ENCODE peak calls at places on chromosome 22, in eight cellular contexts. One of them, this sample, is unnamed.

GRCh38 chr22:19811811-19812771 is 42.6 kb downstream of the GNB1L start:
- DNase-seq in GM10248: no peak
- DNase-seq in AG09309: no peak
- DNase-seq in stomach: peak
- DNase-seq in astrocyte of the spinal cord: no peak
- DNase-seq in mammary epithelial cell: no peak
- DNase-seq in NB4: no peak
- DNase-seq in retinal pigment epithelial cell: no peak
- DNase-seq in this sample: no peak

GRCh38 chr22:45692549-45692948 is 20.9 kb downstream of the ATXN10 start:
- DNase-seq in GM10248: no peak
- DNase-seq in AG09309: no peak
- DNase-seq in astrocyte of the spinal cord: peak
- DNase-seq in stomach: no peak
- DNase-seq in retinal pigment epithelial cell: peak
- DNase-seq in mammary epithelial cell: no peak
- DNase-seq in NB4: no peak
- DNase-seq in this sample: no peak

GRCh38 chr22:20655623-20656022 is 118.3 kb upstream of the SERPIND1 start:
- DNase-seq in stomach: no peak
- DNase-seq in astrocyte of the spinal cord: no peak
- DNase-seq in AG09309: no peak
- DNase-seq in mammary epithelial cell: no peak
- DNase-seq in retinal pigment epithelial cell: no peak
- DNase-seq in GM10248: no peak
- DNase-seq in NB4: no peak
- DNase-seq in this sample: no peak

GRCh38 chr22:19385221-19385906 is 46.2 kb downstream of the HIRA start:
- DNase-seq in AG09309: no peak
- DNase-seq in GM10248: no peak
- DNase-seq in stomach: no peak
- DNase-seq in mammary epithelial cell: no peak
- DNase-seq in retinal pigment epithelial cell: no peak
- DNase-seq in astrocyte of the spinal cord: no peak
- DNase-seq in NB4: no peak
- DNase-seq in this sample: no peak

GRCh38 chr22:50732681-50733080 is 5.3 kb upstream of the ACR start:
- DNase-seq in mammary epithelial cell: no peak
- DNase-seq in GM10248: no peak
- DNase-seq in retinal pigment epithelial cell: no peak
- DNase-seq in NB4: no peak
- DNase-seq in stomach: no peak
- DNase-seq in AG09309: no peak
- DNase-seq in astrocyte of the spinal cord: no peak
- DNase-seq in this sample: no peak

GRCh38 chr22:26570126-26570525 is 19.8 kb downstream of the TPST2 start:
- DNase-seq in astrocyte of the spinal cord: no peak
- DNase-seq in NB4: no peak
- DNase-seq in GM10248: no peak
- DNase-seq in AG09309: no peak
- DNase-seq in mammary epithelial cell: no peak
- DNase-seq in retinal pigment epithelial cell: no peak
- DNase-seq in stomach: no peak
- DNase-seq in this sample: no peak

GRCh38 chr22:37880668-37881440 is 25.2 kb upstream of the MICALL1 start:
- DNase-seq in AG09309: no peak
- DNase-seq in retinal pigment epithelial cell: no peak
- DNase-seq in GM10248: no peak
- DNase-seq in stomach: no peak
- DNase-seq in NB4: no peak
- DNase-seq in mammary epithelial cell: peak
- DNase-seq in astrocyte of the spinal cord: peak
- DNase-seq in this sample: no peak

GRCh38 chr22:42967933-42968332 is 47.0 kb downstream of the PACSIN2 start:
- DNase-seq in NB4: peak
- DNase-seq in GM10248: no peak
- DNase-seq in mammary epithelial cell: no peak
- DNase-seq in AG09309: no peak
- DNase-seq in retinal pigment epithelial cell: no peak
- DNase-seq in astrocyte of the spinal cord: no peak
- DNase-seq in stomach: peak
- DNase-seq in this sample: no peak

GRCh38 chr22:28977050-28977449 is 84.6 kb downstream of the C22orf31 start:
- DNase-seq in stomach: no peak
- DNase-seq in NB4: no peak
- DNase-seq in astrocyte of the spinal cord: peak
- DNase-seq in retinal pigment epithelial cell: no peak
- DNase-seq in GM10248: no peak
- DNase-seq in AG09309: no peak
- DNase-seq in mammary epithelial cell: no peak
- DNase-seq in this sample: no peak

GRCh38 chr22:17235149-17235655 is 16.0 kb upstream of the ADA2 start:
- DNase-seq in mammary epithelial cell: no peak
- DNase-seq in NB4: no peak
- DNase-seq in retinal pigment epithelial cell: no peak
- DNase-seq in astrocyte of the spinal cord: no peak
- DNase-seq in stomach: no peak
- DNase-seq in AG09309: no peak
- DNase-seq in GM10248: no peak
- DNase-seq in this sample: no peak

GRCh38 chr22:24831678-24832077 is 25.7 kb downstream of the SGSM1 start:
- DNase-seq in retinal pigment epithelial cell: no peak
- DNase-seq in mammary epithelial cell: no peak
- DNase-seq in stomach: no peak
- DNase-seq in astrocyte of the spinal cord: no peak
- DNase-seq in NB4: no peak
- DNase-seq in AG09309: no peak
- DNase-seq in GM10248: no peak
- DNase-seq in this sample: no peak

GRCh38 chr22:37891926-37892325 is 14.2 kb upstream of the MICALL1 start:
- DNase-seq in GM10248: no peak
- DNase-seq in mammary epithelial cell: no peak
- DNase-seq in NB4: no peak
- DNase-seq in AG09309: no peak
- DNase-seq in retinal pigment epithelial cell: no peak
- DNase-seq in stomach: no peak
- DNase-seq in astrocyte of the spinal cord: no peak
- DNase-seq in this sample: no peak

GRCh38 chr22:31104869-31105268 is 2.5 kb downstream of the SELENOM start:
- DNase-seq in astrocyte of the spinal cord: no peak
- DNase-seq in GM10248: peak
- DNase-seq in mammary epithelial cell: no peak
- DNase-seq in retinal pigment epithelial cell: no peak
- DNase-seq in NB4: no peak
- DNase-seq in stomach: no peak
- DNase-seq in AG09309: no peak
- DNase-seq in this sample: no peak
- TF ChIP-seq CTCF in astrocyte of the spinal cord: peak
- TF ChIP-seq CTCF in GM10248: peak
- TF ChIP-seq CTCF in mammary epithelial cell: peak
- TF ChIP-seq CTCF in retinal pigment epithelial cell: peak
- TF ChIP-seq CTCF in NB4: no peak
- TF ChIP-seq CTCF in stomach: peak
- TF ChIP-seq CTCF in AG09309: peak
- TF ChIP-seq CTCF in this sample: peak

DNA sequence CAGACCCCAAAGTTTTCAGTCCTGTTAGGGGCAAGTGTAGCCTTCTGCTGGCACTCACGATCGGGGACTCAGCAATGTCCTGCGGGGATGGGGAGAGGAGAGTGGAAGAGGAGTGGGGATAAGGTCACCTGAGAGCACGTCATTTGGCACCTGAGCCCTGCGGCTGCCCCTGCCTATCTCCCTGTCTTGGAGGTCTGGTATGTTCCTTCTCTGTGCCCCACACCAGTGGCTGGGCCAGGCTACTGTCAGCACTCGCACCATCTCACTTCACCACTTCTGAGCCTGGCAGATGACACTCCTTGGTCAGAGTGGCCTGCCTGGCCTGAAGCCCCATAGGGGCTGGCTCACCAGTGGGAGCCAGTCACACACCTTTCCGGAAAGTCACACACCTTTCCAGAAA is 20.1 kb upstream of the CHADL start:
- DNase-seq in stomach: no peak
- DNase-seq in mammary epithelial cell: no peak
- DNase-seq in retinal pigment epithelial cell: no peak
- DNase-seq in GM10248: no peak
- DNase-seq in NB4: no peak
- DNase-seq in AG09309: no peak
- DNase-seq in astrocyte of the spinal cord: no peak
- DNase-seq in this sample: no peak
- TF ChIP-seq CTCF in stomach: no peak
- TF ChIP-seq CTCF in mammary epithelial cell: no peak
- TF ChIP-seq CTCF in retinal pigment epithelial cell: no peak
- TF ChIP-seq CTCF in GM10248: no peak
- TF ChIP-seq CTCF in NB4: no peak
- TF ChIP-seq CTCF in AG09309: no peak
- TF ChIP-seq CTCF in astrocyte of the spinal cord: no peak
- TF ChIP-seq CTCF in this sample: no peak

DNA sequence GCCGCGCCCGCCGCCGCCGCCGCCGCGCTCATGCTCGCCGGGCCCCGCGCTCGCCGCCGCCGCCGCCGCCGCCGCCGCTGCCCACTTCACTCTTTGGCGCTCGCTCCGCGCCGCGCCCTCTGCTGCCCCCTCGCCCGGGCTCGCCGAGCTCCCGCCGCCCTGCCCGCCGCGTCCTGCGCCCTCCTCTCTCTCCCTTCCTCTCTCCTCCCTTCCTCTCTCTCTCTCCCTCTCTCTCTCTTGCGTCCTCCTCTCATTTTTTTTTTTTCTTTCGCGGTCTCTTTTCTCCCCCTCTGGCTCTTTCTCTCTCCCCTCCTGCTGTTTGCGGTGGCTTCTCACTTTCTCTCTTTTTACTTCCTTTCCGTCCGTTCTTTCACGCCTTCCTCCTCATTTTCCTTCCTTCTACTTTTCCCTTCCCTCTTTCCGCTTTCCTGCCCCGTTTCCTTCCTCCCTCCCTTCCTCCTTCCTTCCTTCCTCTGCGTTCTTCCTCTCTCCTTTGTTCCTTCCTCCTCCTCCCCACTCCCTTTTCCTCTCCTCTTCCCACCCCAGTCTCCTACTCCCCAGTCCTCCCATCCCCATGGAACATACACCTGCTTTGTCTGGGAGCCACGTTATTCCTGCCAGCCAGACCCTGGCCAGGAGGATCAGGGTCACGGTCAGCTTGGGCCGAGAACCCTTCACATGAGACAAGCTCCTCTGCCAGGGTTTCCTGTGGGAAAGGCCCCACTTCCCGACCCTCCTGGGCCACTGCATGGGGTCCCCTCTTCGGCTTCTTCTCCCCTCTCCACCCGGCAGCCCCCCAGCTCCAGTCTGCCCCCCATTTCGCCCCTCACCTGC is 19.3 kb upstream of the SHISAL1 start:
- DNase-seq in mammary epithelial cell: no peak
- DNase-seq in stomach: no peak
- DNase-seq in NB4: no peak
- DNase-seq in retinal pigment epithelial cell: no peak
- DNase-seq in GM10248: no peak
- DNase-seq in astrocyte of the spinal cord: no peak
- DNase-seq in AG09309: no peak
- DNase-seq in this sample: no peak
- TF ChIP-seq CTCF in mammary epithelial cell: no peak
- TF ChIP-seq CTCF in stomach: no peak
- TF ChIP-seq CTCF in NB4: no peak
- TF ChIP-seq CTCF in retinal pigment epithelial cell: no peak
- TF ChIP-seq CTCF in GM10248: no peak
- TF ChIP-seq CTCF in astrocyte of the spinal cord: no peak
- TF ChIP-seq CTCF in AG09309: no peak
- TF ChIP-seq CTCF in this sample: no peak

GRCh38 chr22:39746600-39747262 is 146.8 kb downstream of the ENTHD1 start:
- DNase-seq in stomach: no peak
- DNase-seq in AG09309: no peak
- DNase-seq in mammary epithelial cell: no peak
- DNase-seq in retinal pigment epithelial cell: no peak
- DNase-seq in astrocyte of the spinal cord: no peak
- DNase-seq in NB4: no peak
- DNase-seq in GM10248: no peak
- DNase-seq in this sample: no peak
- TF ChIP-seq CTCF in stomach: no peak
- TF ChIP-seq CTCF in AG09309: no peak
- TF ChIP-seq CTCF in mammary epithelial cell: no peak
- TF ChIP-seq CTCF in retinal pigment epithelial cell: no peak
- TF ChIP-seq CTCF in astrocyte of the spinal cord: no peak
- TF ChIP-seq CTCF in NB4: no peak
- TF ChIP-seq CTCF in GM10248: no peak
- TF ChIP-seq CTCF in this sample: no peak

DNA sequence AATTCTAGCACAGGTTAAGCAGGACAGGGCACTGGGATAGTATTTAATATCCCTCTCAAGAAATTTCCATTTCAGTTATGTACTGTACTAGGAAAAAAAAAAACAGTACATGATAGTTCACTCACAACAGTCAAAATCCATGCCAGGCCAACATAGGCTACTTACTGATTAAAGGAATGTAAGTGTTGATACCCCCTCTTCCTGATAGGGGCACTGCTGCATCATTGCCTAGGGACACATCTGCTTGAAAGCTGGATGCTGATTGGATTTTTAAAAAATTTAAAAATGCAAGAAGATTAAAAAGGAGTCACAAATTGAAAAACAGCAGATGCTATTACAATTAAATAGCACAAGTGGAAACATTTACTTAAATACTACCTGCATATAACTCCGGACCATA is 43.4 kb downstream of the APOL5 start:
- DNase-seq in astrocyte of the spinal cord: no peak
- DNase-seq in retinal pigment epithelial cell: no peak
- DNase-seq in mammary epithelial cell: no peak
- DNase-seq in NB4: peak
- DNase-seq in AG09309: no peak
- DNase-seq in stomach: no peak
- DNase-seq in GM10248: no peak
- DNase-seq in this sample: no peak
- TF ChIP-seq CTCF in astrocyte of the spinal cord: peak
- TF ChIP-seq CTCF in retinal pigment epithelial cell: peak
- TF ChIP-seq CTCF in mammary epithelial cell: peak
- TF ChIP-seq CTCF in NB4: no peak
- TF ChIP-seq CTCF in AG09309: peak
- TF ChIP-seq CTCF in stomach: no peak
- TF ChIP-seq CTCF in GM10248: no peak
- TF ChIP-seq CTCF in this sample: peak

DNA sequence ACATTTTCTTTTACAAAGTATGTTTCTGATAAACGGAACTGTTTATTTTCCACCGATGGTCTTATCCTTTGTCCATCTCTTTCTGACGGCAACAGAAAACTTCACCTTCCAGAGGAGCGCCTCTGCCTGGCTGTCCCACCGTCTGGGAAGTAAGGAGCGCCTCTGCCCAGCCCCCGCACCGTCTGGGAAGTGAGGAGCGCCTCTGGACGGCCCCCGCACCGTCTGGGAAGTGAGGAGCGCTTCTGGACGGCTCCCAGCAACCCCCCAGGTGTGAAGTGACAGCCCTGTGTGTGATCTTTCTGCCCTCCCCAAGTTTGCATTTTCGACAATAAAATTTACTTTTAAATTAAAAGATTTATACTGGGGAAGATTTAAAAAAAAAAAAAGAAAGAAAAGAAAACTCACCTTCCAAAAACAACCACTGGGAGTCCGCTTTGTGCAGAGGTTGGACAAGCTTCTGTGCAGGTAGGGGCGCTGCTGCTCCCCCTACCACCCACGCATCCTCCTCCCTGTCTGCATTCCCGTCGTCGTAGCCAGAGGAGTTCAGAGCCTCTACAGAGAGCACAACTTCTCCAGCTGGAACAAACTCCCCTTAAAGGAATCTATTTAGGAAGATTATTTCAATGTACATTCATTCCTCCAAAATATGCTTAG is 1.0 kb upstream of the APOBEC3B start:
- DNase-seq in retinal pigment epithelial cell: no peak
- DNase-seq in mammary epithelial cell: peak
- DNase-seq in GM10248: no peak
- DNase-seq in NB4: no peak
- DNase-seq in AG09309: no peak
- DNase-seq in stomach: no peak
- DNase-seq in astrocyte of the spinal cord: no peak
- DNase-seq in this sample: no peak
- TF ChIP-seq CTCF in retinal pigment epithelial cell: peak
- TF ChIP-seq CTCF in mammary epithelial cell: peak
- TF ChIP-seq CTCF in GM10248: peak
- TF ChIP-seq CTCF in NB4: peak
- TF ChIP-seq CTCF in AG09309: peak
- TF ChIP-seq CTCF in stomach: no peak
- TF ChIP-seq CTCF in astrocyte of the spinal cord: peak
- TF ChIP-seq CTCF in this sample: no peak

This sample was measured in D721Med.